ENCODE peak calls at places on chromosomes 6 and 20, in five cellular contexts. O, N, G, M and H are unnamed samples.

GRCh38 chr6:17269840-17270239 is 11.3 kb upstream of the RBM24 start:
- DNase-seq in N (no peak), G (no peak), M (no peak), O (no peak), H (no peak)

GRCh38 chr6:83474309-83474708 is 38.0 kb upstream of the PRSS35 start:
- DNase-seq in G (no peak), N (no peak), M (no peak), O (no peak), H (no peak)

GRCh38 chr6:33112148-33112547 is 36.4 kb downstream of the HLA-DPB1 start:
- DNase-seq in M (peak), N (peak), G (no peak), O (peak), H (peak)

GRCh38 chr6:159178847-159179246 is 9.6 kb downstream of the FNDC1 start:
- DNase-seq in M (no peak), G (no peak), N (no peak), O (no peak), H (no peak)

GRCh38 chr6:29011276-29011734 is 6.2 kb upstream of the ZNF311 start:
- DNase-seq in M (no peak), O (no peak), N (peak), G (peak), H (no peak)

GRCh38 chr20:48957053-48957481 is 35.6 kb downstream of the ARFGEF2 start:
- DNase-seq in G (no peak), N (no peak), M (no peak), O (no peak), H (no peak)

GRCh38 chr20:60820918-60821317 is 431.1 kb upstream of the CDH4 start:
- DNase-seq in N (no peak), M (no peak), G (no peak), O (no peak), H (no peak)

GRCh38 chr6:109760208-109760607 is 69.1 kb downstream of the FIG4 start:
- DNase-seq in N (no peak), M (no peak), O (no peak), G (no peak), H (no peak)

DNA sequence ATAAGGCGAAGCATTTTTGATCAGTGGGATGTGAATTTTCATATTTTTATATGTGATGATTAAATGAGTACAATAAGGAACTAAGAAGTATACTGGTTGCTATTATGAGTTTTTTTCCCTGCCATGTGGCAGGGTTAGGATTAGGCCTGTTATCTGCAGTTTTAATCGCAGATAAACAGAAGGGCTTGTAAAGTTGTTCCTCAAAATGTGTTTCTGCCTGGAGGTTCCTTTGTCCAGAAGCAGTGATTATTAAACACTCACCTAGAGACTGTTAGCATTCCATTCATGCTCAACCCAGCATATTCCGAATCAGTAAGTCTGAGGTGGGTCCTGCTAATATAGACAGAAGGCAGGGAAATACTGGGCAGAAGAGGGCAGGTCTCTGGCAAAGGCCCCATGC is 316.0 kb downstream of the CLIC5 start:
- DNase-seq in N (no peak), M (no peak), G (no peak), O (no peak), H (no peak)
- TF ChIP-seq POLR2AphosphoS5 in N (no peak), M (no peak), G (no peak), O (no peak), H (no peak)

DNA sequence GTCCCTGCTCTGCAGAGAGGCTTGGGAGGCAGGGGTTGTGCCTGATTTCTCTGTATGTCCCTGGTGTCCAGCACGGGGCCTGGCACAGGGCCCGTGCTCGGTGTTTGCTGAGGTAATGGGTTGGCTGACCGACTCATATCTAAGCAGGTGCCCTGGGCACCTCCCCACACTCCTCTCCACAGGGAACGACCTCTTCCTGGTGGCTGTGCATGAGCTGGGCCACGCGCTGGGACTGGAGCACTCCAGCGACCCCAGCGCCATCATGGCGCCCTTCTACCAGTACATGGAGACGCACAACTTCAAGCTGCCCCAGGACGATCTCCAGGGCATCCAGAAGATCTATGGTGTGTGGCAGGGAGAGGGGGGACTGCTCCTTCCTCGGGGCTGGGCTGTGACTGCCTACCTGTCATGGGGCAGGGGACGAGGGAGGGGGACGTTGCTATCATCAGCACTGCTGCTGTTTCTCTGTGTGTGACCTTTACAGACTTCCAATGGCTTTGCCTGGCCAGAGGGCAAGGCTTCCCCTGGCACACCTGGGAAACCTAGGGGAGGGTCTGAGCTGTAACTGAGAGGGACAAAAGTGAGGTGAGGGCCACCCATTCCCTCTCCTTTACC is 14.2 kb downstream of the MMP24OS start:
- DNase-seq in N (no peak), M (peak), O (no peak), G (no peak), H (no peak)
- TF ChIP-seq POLR2A in N (no peak), M (no peak), O (no peak), G (no peak), H (no peak)

GRCh38 chr6:15491986-15492269 is 170.9 kb downstream of the DTNBP1 start:
- DNase-seq in G (no peak), M (no peak), O (no peak), N (no peak), H (no peak)

GRCh38 chr6:15489563-15489962 is 173.3 kb downstream of the DTNBP1 start:
- DNase-seq in N (no peak), M (no peak), G (no peak), O (no peak), H (no peak)

GRCh38 chr6:15490242-15491100 is 172.4 kb downstream of the DTNBP1 start:
- DNase-seq in N (no peak), G (no peak), O (no peak), M (no peak), H (no peak)

GRCh38 chr6:15493437-15494168 is 169.2 kb downstream of the DTNBP1 start:
- DNase-seq in N (no peak), G (no peak), M (no peak), O (no peak), H (no peak)

GRCh38 chr6:15491255-15491985 is 171.4 kb downstream of the DTNBP1 start:
- DNase-seq in N (peak), M (peak), G (peak), O (peak), H (peak)
- TF ChIP-seq TAF1 in N (no peak), M (no peak), G (no peak), O (no peak), H (no peak)

GRCh38 chr6:169976301-169977081 is 225.1 kb downstream of the ERMARD start:
- DNase-seq in M (no peak), G (no peak), N (no peak), O (no peak), H (no peak)
- TF ChIP-seq POLR2AphosphoS5 in M (no peak), G (no peak), N (no peak), O (no peak), H (no peak)

GRCh38 chr6:168035661-168036616 is 38.5 kb downstream of the KIF25 start:
- DNase-seq in N (peak), O (no peak), G (no peak), M (no peak), H (no peak)
- TF ChIP-seq POLR2A in N (no peak), O (no peak), G (no peak), M (no peak), H (no peak)

GRCh38 chr20:35599776-35600120 is 15.9 kb upstream of the SPAG4 start:
- DNase-seq in O (no peak), G (no peak), N (no peak), M (no peak), H (no peak)

GRCh38 chr20:35598899-35599775 is 16.5 kb upstream of the SPAG4 start:
- DNase-seq in G (no peak), O (no peak), N (no peak), M (no peak), H (no peak)

GRCh38 chr20:35597186-35597585 is 18.4 kb upstream of the SPAG4 start:
- DNase-seq in O (no peak), M (no peak), N (no peak), G (no peak), H (no peak)

GRCh38 chr20:35600176-35600995 is 15.2 kb upstream of the SPAG4 start:
- DNase-seq in G (peak), M (no peak), O (no peak), N (no peak), H (no peak)

DNA sequence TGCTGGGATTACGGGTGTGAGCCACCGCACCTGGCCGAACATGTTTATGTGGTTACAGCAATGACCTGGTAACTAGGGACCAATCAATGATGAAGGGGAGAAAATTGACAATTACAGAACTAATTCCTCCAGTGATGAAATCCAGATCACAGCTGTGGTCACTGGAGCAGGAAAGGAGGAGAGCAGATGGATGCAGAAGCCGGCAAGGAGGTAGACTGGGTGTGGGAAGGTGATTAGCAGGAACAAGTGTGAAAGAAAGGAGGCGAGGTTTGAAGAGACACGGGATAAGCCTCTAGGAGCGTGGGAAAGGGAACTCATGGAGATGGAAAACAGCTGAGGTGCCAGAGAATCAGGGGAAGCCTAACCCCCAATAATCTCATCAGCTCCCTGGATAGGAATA is 17.2 kb upstream of the SPAG4 start:
- DNase-seq in M (no peak), O (no peak), G (no peak), N (no peak), H (no peak)
- TF ChIP-seq TAF1 in M (no peak), O (no peak), G (no peak), N (no peak), H (no peak)